ENCODE peak calls at places on chromosomes 2 and 18, in nine cellular contexts. One of them, this sample, is unnamed. For H3K36me3, the result is how much of the 10 kb centered on the place peaks cover.

GRCh38 chr18:78596794-78597193 is 382.8 kb upstream of the SALL3 start:
- DNase-seq in right lobe of liver: no peak
- DNase-seq in osteoblast: no peak
- DNase-seq in upper lobe of right lung: no peak
- DNase-seq in kidney epithelial cell: no peak
- DNase-seq in keratinocyte: no peak
- DNase-seq in stomach: no peak
- DNase-seq in heart left ventricle: no peak
- DNase-seq in fibroblast of lung: no peak
- DNase-seq in this sample: no peak

GRCh38 chr2:83516503-83516902 is 942.6 kb downstream of the SUCLG1 start:
- DNase-seq in osteoblast: no peak
- DNase-seq in stomach: no peak
- DNase-seq in heart left ventricle: no peak
- DNase-seq in upper lobe of right lung: no peak
- DNase-seq in right lobe of liver: no peak
- DNase-seq in fibroblast of lung: no peak
- DNase-seq in keratinocyte: no peak
- DNase-seq in kidney epithelial cell: no peak
- DNase-seq in this sample: peak

GRCh38 chr2:220931491-220931890 is 640.6 kb downstream of the EPHA4 start:
- DNase-seq in keratinocyte: no peak
- DNase-seq in kidney epithelial cell: no peak
- DNase-seq in right lobe of liver: no peak
- DNase-seq in stomach: no peak
- DNase-seq in heart left ventricle: no peak
- DNase-seq in osteoblast: no peak
- DNase-seq in upper lobe of right lung: no peak
- DNase-seq in fibroblast of lung: no peak
- DNase-seq in this sample: no peak

GRCh38 chr2:163877316-163877715 is 141.5 kb upstream of the FIGN start:
- DNase-seq in right lobe of liver: no peak
- DNase-seq in keratinocyte: no peak
- DNase-seq in upper lobe of right lung: no peak
- DNase-seq in fibroblast of lung: peak
- DNase-seq in stomach: no peak
- DNase-seq in heart left ventricle: no peak
- DNase-seq in osteoblast: peak
- DNase-seq in kidney epithelial cell: peak
- DNase-seq in this sample: no peak

GRCh38 chr2:96116424-96116878 is at the start of gene ADRA2B:
- DNase-seq in upper lobe of right lung: peak
- DNase-seq in osteoblast: peak
- DNase-seq in stomach: peak
- DNase-seq in keratinocyte: no peak
- DNase-seq in fibroblast of lung: no peak
- DNase-seq in heart left ventricle: peak
- DNase-seq in right lobe of liver: peak
- DNase-seq in kidney epithelial cell: no peak
- DNase-seq in this sample: peak

GRCh38 chr2:164868563-164869419 is 27.2 kb upstream of the COBLL1 start:
- DNase-seq in keratinocyte: no peak
- DNase-seq in kidney epithelial cell: no peak
- DNase-seq in right lobe of liver: no peak
- DNase-seq in stomach: no peak
- DNase-seq in fibroblast of lung: no peak
- DNase-seq in heart left ventricle: no peak
- DNase-seq in upper lobe of right lung: no peak
- DNase-seq in osteoblast: no peak
- DNase-seq in this sample: no peak

GRCh38 chr2:167240671-167241070 is 352.4 kb downstream of the XIRP2 start:
- DNase-seq in kidney epithelial cell: no peak
- DNase-seq in fibroblast of lung: peak
- DNase-seq in right lobe of liver: no peak
- DNase-seq in heart left ventricle: no peak
- DNase-seq in keratinocyte: no peak
- DNase-seq in upper lobe of right lung: no peak
- DNase-seq in osteoblast: no peak
- DNase-seq in stomach: no peak
- DNase-seq in this sample: no peak

GRCh38 chr2:232588680-232589585 is 38.4 kb downstream of the EIF4E2 start:
- DNase-seq in stomach: peak
- DNase-seq in osteoblast: peak
- DNase-seq in kidney epithelial cell: no peak
- DNase-seq in fibroblast of lung: peak
- DNase-seq in heart left ventricle: no peak
- DNase-seq in keratinocyte: peak
- DNase-seq in right lobe of liver: peak
- DNase-seq in upper lobe of right lung: peak
- DNase-seq in this sample: no peak

GRCh38 chr2:14634885-14635871 is 2.7 kb downstream of the LRATD1 start:
- DNase-seq in stomach: peak
- DNase-seq in keratinocyte: peak
- DNase-seq in fibroblast of lung: peak
- DNase-seq in osteoblast: peak
- DNase-seq in right lobe of liver: peak
- DNase-seq in kidney epithelial cell: no peak
- DNase-seq in upper lobe of right lung: peak
- DNase-seq in heart left ventricle: peak
- DNase-seq in this sample: peak

GRCh38 chr18:55322176-55322735 is 265.7 kb downstream of the TCF4 start:
- DNase-seq in keratinocyte: no peak
- DNase-seq in right lobe of liver: peak
- DNase-seq in osteoblast: peak
- DNase-seq in kidney epithelial cell: peak
- DNase-seq in heart left ventricle: peak
- DNase-seq in upper lobe of right lung: peak
- DNase-seq in fibroblast of lung: peak
- DNase-seq in stomach: peak
- DNase-seq in this sample: peak

GRCh38 chr2:166632616-166633015 is 138.6 kb upstream of the SCN7A start:
- DNase-seq in right lobe of liver: no peak
- DNase-seq in fibroblast of lung: peak
- DNase-seq in heart left ventricle: no peak
- DNase-seq in upper lobe of right lung: no peak
- DNase-seq in stomach: no peak
- DNase-seq in keratinocyte: no peak
- DNase-seq in kidney epithelial cell: peak
- DNase-seq in osteoblast: no peak
- DNase-seq in this sample: no peak

GRCh38 chr18:68940754-68941153 is 142.9 kb downstream of the CCDC102B start:
- DNase-seq in fibroblast of lung: no peak
- DNase-seq in heart left ventricle: no peak
- DNase-seq in stomach: no peak
- DNase-seq in keratinocyte: no peak
- DNase-seq in osteoblast: no peak
- DNase-seq in kidney epithelial cell: no peak
- DNase-seq in upper lobe of right lung: no peak
- DNase-seq in right lobe of liver: no peak
- DNase-seq in this sample: no peak

GRCh38 chr2:233813236-233814062 is 35.3 kb downstream of the MROH2A start:
- DNase-seq in kidney epithelial cell: no peak
- DNase-seq in fibroblast of lung: no peak
- DNase-seq in keratinocyte: no peak
- DNase-seq in osteoblast: peak
- DNase-seq in right lobe of liver: no peak
- DNase-seq in heart left ventricle: no peak
- DNase-seq in upper lobe of right lung: peak
- DNase-seq in stomach: peak
- DNase-seq in this sample: peak

GRCh38 chr2:225008935-225009334 is 33.3 kb downstream of the DOCK10 start:
- DNase-seq in keratinocyte: no peak
- DNase-seq in kidney epithelial cell: no peak
- DNase-seq in heart left ventricle: no peak
- DNase-seq in osteoblast: no peak
- DNase-seq in fibroblast of lung: peak
- DNase-seq in upper lobe of right lung: no peak
- DNase-seq in stomach: no peak
- DNase-seq in right lobe of liver: no peak
- DNase-seq in this sample: peak

GRCh38 chr18:13570856-13571495 is 155.4 kb downstream of the FAM210A start:
- DNase-seq in fibroblast of lung: peak
- DNase-seq in osteoblast: no peak
- DNase-seq in right lobe of liver: no peak
- DNase-seq in upper lobe of right lung: no peak
- DNase-seq in stomach: no peak
- DNase-seq in keratinocyte: no peak
- DNase-seq in heart left ventricle: no peak
- DNase-seq in kidney epithelial cell: no peak
- DNase-seq in this sample: no peak

GRCh38 chr2:168561991-168562390 is 105.9 kb downstream of the CERS6 start:
- DNase-seq in keratinocyte: no peak
- DNase-seq in osteoblast: no peak
- DNase-seq in heart left ventricle: no peak
- DNase-seq in right lobe of liver: no peak
- DNase-seq in fibroblast of lung: no peak
- DNase-seq in kidney epithelial cell: no peak
- DNase-seq in upper lobe of right lung: no peak
- DNase-seq in stomach: no peak
- DNase-seq in this sample: no peak
- H3K36me3 ChIP-seq in keratinocyte: under half
- H3K36me3 ChIP-seq in osteoblast: under half
- H3K36me3 ChIP-seq in heart left ventricle: under half
- H3K36me3 ChIP-seq in right lobe of liver: under half
- H3K36me3 ChIP-seq in fibroblast of lung: under half
- H3K36me3 ChIP-seq in kidney epithelial cell: under half
- H3K36me3 ChIP-seq in upper lobe of right lung: under half
- H3K36me3 ChIP-seq in stomach: under half
- H3K36me3 ChIP-seq in this sample: under half

GRCh38 chr2:101871480-101871879 is 120.3 kb upstream of the IL1R2 start:
- DNase-seq in stomach: no peak
- DNase-seq in fibroblast of lung: no peak
- DNase-seq in osteoblast: no peak
- DNase-seq in upper lobe of right lung: no peak
- DNase-seq in kidney epithelial cell: no peak
- DNase-seq in right lobe of liver: no peak
- DNase-seq in keratinocyte: no peak
- DNase-seq in heart left ventricle: no peak
- DNase-seq in this sample: no peak
- H3K36me3 ChIP-seq in stomach: half or more
- H3K36me3 ChIP-seq in fibroblast of lung: under half
- H3K36me3 ChIP-seq in osteoblast: half or more
- H3K36me3 ChIP-seq in upper lobe of right lung: half or more
- H3K36me3 ChIP-seq in kidney epithelial cell: under half
- H3K36me3 ChIP-seq in right lobe of liver: half or more
- H3K36me3 ChIP-seq in keratinocyte: under half
- H3K36me3 ChIP-seq in heart left ventricle: half or more
- H3K36me3 ChIP-seq in this sample: half or more

DNA sequence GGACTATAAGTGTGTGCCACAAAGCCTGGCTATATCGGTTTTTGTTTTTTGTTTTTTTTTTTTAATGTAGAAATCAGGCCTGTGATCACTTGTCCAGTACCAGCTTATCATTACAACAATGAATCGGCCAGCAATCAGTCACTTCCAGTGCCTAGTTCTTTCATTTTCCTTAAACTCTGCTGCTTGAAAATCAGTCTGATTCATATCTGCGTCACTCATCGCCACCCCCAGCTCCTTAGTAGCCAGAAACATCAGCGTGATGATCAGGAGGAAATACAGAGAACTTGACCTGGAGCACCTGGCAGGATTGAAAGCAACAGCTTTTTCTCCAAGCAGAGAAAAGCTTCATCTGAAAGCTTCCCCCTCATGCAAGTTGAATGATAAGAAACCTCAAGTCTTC is 75.4 kb downstream of the SPTBN1 start:
- DNase-seq in heart left ventricle: no peak
- DNase-seq in keratinocyte: no peak
- DNase-seq in kidney epithelial cell: peak
- DNase-seq in fibroblast of lung: peak
- DNase-seq in stomach: no peak
- DNase-seq in right lobe of liver: no peak
- DNase-seq in osteoblast: peak
- DNase-seq in upper lobe of right lung: no peak
- DNase-seq in this sample: no peak
- H3K36me3 ChIP-seq in heart left ventricle: under half
- H3K36me3 ChIP-seq in keratinocyte: under half
- H3K36me3 ChIP-seq in kidney epithelial cell: under half
- H3K36me3 ChIP-seq in fibroblast of lung: under half
- H3K36me3 ChIP-seq in stomach: under half
- H3K36me3 ChIP-seq in right lobe of liver: under half
- H3K36me3 ChIP-seq in osteoblast: under half
- H3K36me3 ChIP-seq in upper lobe of right lung: under half
- H3K36me3 ChIP-seq in this sample: under half

GRCh38 chr2:218536804-218537494 is 31.2 kb downstream of the USP37 start:
- DNase-seq in heart left ventricle: no peak
- DNase-seq in keratinocyte: no peak
- DNase-seq in upper lobe of right lung: no peak
- DNase-seq in osteoblast: no peak
- DNase-seq in right lobe of liver: peak
- DNase-seq in fibroblast of lung: no peak
- DNase-seq in stomach: no peak
- DNase-seq in kidney epithelial cell: no peak
- DNase-seq in this sample: no peak
- H3K36me3 ChIP-seq in heart left ventricle: half or more
- H3K36me3 ChIP-seq in keratinocyte: under half
- H3K36me3 ChIP-seq in upper lobe of right lung: half or more
- H3K36me3 ChIP-seq in osteoblast: under half
- H3K36me3 ChIP-seq in right lobe of liver: under half
- H3K36me3 ChIP-seq in fibroblast of lung: under half
- H3K36me3 ChIP-seq in stomach: half or more
- H3K36me3 ChIP-seq in kidney epithelial cell: under half
- H3K36me3 ChIP-seq in this sample: half or more

DNA sequence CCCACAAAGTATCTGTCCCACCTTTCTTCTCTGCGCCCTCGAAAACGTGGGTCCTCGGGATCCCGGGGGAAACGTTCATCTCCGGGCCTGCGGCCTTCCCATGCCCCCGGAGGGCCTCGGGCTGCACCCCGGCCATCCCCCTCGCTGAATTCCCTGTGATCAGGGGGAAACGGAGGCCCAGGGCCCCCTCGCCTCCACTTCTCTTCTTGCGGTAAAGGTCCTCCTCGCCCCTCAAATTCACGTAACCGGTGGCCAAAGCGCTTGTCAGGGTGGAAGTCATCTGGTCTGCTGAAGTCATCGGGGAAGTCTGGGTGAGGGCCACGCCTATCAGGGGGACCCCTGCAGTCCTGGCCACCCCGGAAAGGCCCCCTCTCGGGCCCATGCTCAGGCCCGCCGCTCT is 12.3 kb downstream of the SFT2D3 start:
- DNase-seq in osteoblast: no peak
- DNase-seq in upper lobe of right lung: no peak
- DNase-seq in stomach: no peak
- DNase-seq in right lobe of liver: no peak
- DNase-seq in kidney epithelial cell: no peak
- DNase-seq in fibroblast of lung: no peak
- DNase-seq in heart left ventricle: no peak
- DNase-seq in keratinocyte: no peak
- DNase-seq in this sample: no peak
- H3K36me3 ChIP-seq in osteoblast: under half
- H3K36me3 ChIP-seq in upper lobe of right lung: under half
- H3K36me3 ChIP-seq in stomach: half or more
- H3K36me3 ChIP-seq in right lobe of liver: under half
- H3K36me3 ChIP-seq in kidney epithelial cell: under half
- H3K36me3 ChIP-seq in fibroblast of lung: under half
- H3K36me3 ChIP-seq in heart left ventricle: half or more
- H3K36me3 ChIP-seq in keratinocyte: under half
- H3K36me3 ChIP-seq in this sample: half or more

DNA sequence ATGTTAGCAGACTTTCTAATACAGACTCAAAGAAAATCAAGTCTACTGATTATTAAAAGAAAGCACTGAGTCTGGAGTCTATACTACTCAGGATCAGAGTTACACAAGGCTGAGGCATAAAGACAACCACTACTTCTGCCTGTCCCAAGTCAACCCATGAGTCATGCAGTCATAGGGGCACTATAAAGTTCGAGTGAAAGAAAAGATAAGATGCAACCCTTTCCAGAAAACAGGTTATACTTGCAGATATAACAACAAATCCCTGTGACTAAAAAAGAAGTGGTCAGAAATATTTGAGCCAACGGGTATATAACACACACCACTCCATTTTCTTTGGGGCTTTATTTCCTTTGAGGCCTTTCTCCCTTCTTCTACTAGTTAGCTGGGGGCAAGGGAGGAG is 18.6 kb upstream of the SCRN3 start:
- DNase-seq in upper lobe of right lung: no peak
- DNase-seq in kidney epithelial cell: no peak
- DNase-seq in fibroblast of lung: no peak
- DNase-seq in keratinocyte: no peak
- DNase-seq in osteoblast: no peak
- DNase-seq in right lobe of liver: no peak
- DNase-seq in stomach: no peak
- DNase-seq in heart left ventricle: no peak
- DNase-seq in this sample: no peak
- H3K36me3 ChIP-seq in upper lobe of right lung: half or more
- H3K36me3 ChIP-seq in kidney epithelial cell: under half
- H3K36me3 ChIP-seq in fibroblast of lung: under half
- H3K36me3 ChIP-seq in keratinocyte: under half
- H3K36me3 ChIP-seq in osteoblast: half or more
- H3K36me3 ChIP-seq in right lobe of liver: half or more
- H3K36me3 ChIP-seq in stomach: half or more
- H3K36me3 ChIP-seq in heart left ventricle: half or more
- H3K36me3 ChIP-seq in this sample: half or more

This sample was measured in WERI-Rb-1.